ENCODE peak calls at places on chromosomes 4 and X, in six cellular contexts. W, J, P, Z, U and A are unnamed samples.

GRCh38 chrX:2262679-2263055 is 238.1 kb downstream of the DHRSX start:
- DNase-seq in W (no peak), J (no peak), P (no peak), Z (no peak), U (no peak), A (no peak)

GRCh38 chrX:154327026-154327820 is 31.6 kb downstream of the TKTL1 start:
- DNase-seq in W (no peak), J (peak), P (no peak), Z (no peak), U (no peak), A (no peak)

GRCh38 chr4:128658214-128658621 is 151.3 kb upstream of the JADE1 start:
- DNase-seq in W (no peak), J (no peak), P (no peak), Z (no peak), U (no peak), A (no peak)

GRCh38 chrX:134551365-134552095 is 91.6 kb downstream of the HPRT1 start:
- DNase-seq in W (peak), J (no peak), P (no peak), Z (no peak), U (no peak), A (peak)

GRCh38 chr4:16667464-16667863 is 231.0 kb downstream of the LDB2 start:
- DNase-seq in W (peak), J (no peak), P (no peak), Z (no peak), U (no peak), A (peak)

GRCh38 chr4:24559889-24560288 is 24.5 kb downstream of the DHX15 start:
- DNase-seq in W (peak), J (no peak), P (no peak), Z (no peak), U (no peak), A (no peak)

GRCh38 chrX:135000516-135000915 is 9.7 kb downstream of the SMIM10 start:
- DNase-seq in W (peak), J (no peak), P (no peak), Z (no peak), U (no peak), A (no peak)

GRCh38 chr4:7771056-7771455 is 168.6 kb downstream of the AFAP1 start:
- DNase-seq in W (no peak), J (no peak), P (no peak), Z (no peak), U (no peak), A (no peak)

GRCh38 chrX:115912372-115912897 is 258.1 kb upstream of the AGTR2 start:
- DNase-seq in W (no peak), J (no peak), P (no peak), Z (no peak), U (no peak), A (no peak)

GRCh38 chrX:129779747-129780146 is at the start of gene SASH3:
- DNase-seq in W (no peak), J (peak), P (peak), Z (peak), U (peak), A (no peak)

GRCh38 chr4:151231915-151232595 is 44.9 kb upstream of the PRSS48 start:
- DNase-seq in W (no peak), J (no peak), P (no peak), Z (no peak), U (no peak), A (no peak)

GRCh38 chr4:83561381-83561780 is 25.5 kb downstream of the GPAT3 start:
- DNase-seq in W (peak), J (no peak), P (peak), Z (peak), U (no peak), A (no peak)

GRCh38 chr4:150302553-150302952 is 224.3 kb downstream of the DCLK2 start:
- DNase-seq in W (peak), J (no peak), P (no peak), Z (peak), U (no peak), A (peak)

GRCh38 chrX:142593470-142593869 is 388.4 kb upstream of the MAGEC2 start:
- DNase-seq in W (no peak), J (no peak), P (no peak), Z (no peak), U (no peak), A (no peak)

GRCh38 chr4:2226261-2226660 is 15.7 kb downstream of the HAUS3 start:
- DNase-seq in W (no peak), J (no peak), P (no peak), Z (no peak), U (no peak), A (no peak)

GRCh38 chr4:95091272-95091671 is 333.5 kb downstream of the BMPR1B start:
- DNase-seq in W (peak), J (no peak), P (no peak), Z (no peak), U (no peak), A (peak)

GRCh38 chr4:152041304-152041703 is 280.5 kb upstream of the GATB start:
- DNase-seq in W (no peak), J (no peak), P (no peak), Z (no peak), U (no peak), A (no peak)

GRCh38 chrX:47637546-47638195 is 7.9 kb upstream of the CFP start:
- DNase-seq in W (no peak), J (no peak), P (peak), Z (no peak), U (peak), A (no peak)

GRCh38 chr4:95050980-95051688 is 293.4 kb downstream of the BMPR1B start:
- DNase-seq in W (no peak), J (no peak), P (peak), Z (no peak), U (no peak), A (no peak)

GRCh38 chr4:111016416-111016815 is 393.5 kb upstream of the PITX2 start:
- DNase-seq in W (no peak), J (no peak), P (no peak), Z (no peak), U (no peak), A (no peak)

GRCh38 chr4:85005865-85006377 is 39.4 kb upstream of the WDFY3 start:
- DNase-seq in W (peak), J (no peak), P (no peak), Z (peak), U (no peak), A (peak)

GRCh38 chrX:119174900-119175299 is 47.3 kb upstream of the KIAA1210 start:
- DNase-seq in W (no peak), J (no peak), P (no peak), Z (no peak), U (no peak), A (no peak)

GRCh38 chr4:163816494-163816893 is 322.0 kb downstream of the TMA16 start:
- DNase-seq in W (no peak), J (no peak), P (no peak), Z (no peak), U (no peak), A (no peak)

GRCh38 chrX:116246261-116246660 is 75.7 kb downstream of the AGTR2 start:
- DNase-seq in W (no peak), J (no peak), P (no peak), Z (no peak), U (no peak), A (no peak)

GRCh38 chr4:42302348-42302747 is 94.9 kb upstream of the SHISA3 start:
- DNase-seq in W (peak), J (no peak), P (peak), Z (no peak), U (no peak), A (no peak)

GRCh38 chr4:7499661-7500060 is 64.9 kb upstream of the PSAPL1 start:
- DNase-seq in W (no peak), J (no peak), P (no peak), Z (no peak), U (no peak), A (no peak)

GRCh38 chr4:141637565-141637964 is 1.2 kb downstream of the IL15 start:
- DNase-seq in W (no peak), J (no peak), P (no peak), Z (no peak), U (no peak), A (no peak)

GRCh38 chr4:11376571-11376970 is 52.1 kb downstream of the HS3ST1 start:
- DNase-seq in W (no peak), J (no peak), P (no peak), Z (no peak), U (no peak), A (no peak)

GRCh38 chrX:56947695-56948094 is 47.6 kb downstream of the SPIN3 start:
- DNase-seq in W (peak), J (no peak), P (no peak), Z (no peak), U (no peak), A (no peak)

GRCh38 chr4:119314356-119314755 is 7.6 kb downstream of the FABP2 start:
- DNase-seq in W (peak), J (peak), P (peak), Z (no peak), U (no peak), A (peak)

GRCh38 chr4:184136525-184136924 is 81.1 kb downstream of the ENPP6 start:
- DNase-seq in W (no peak), J (no peak), P (no peak), Z (no peak), U (no peak), A (no peak)

GRCh38 chrX:7261672-7262332 is 113.8 kb upstream of the PUDP start:
- DNase-seq in W (no peak), J (no peak), P (no peak), Z (no peak), U (no peak), A (no peak)

GRCh38 chr4:75686346-75686745 is 13.1 kb upstream of the G3BP2 start:
- DNase-seq in W (no peak), J (no peak), P (no peak), Z (no peak), U (no peak), A (no peak)

GRCh38 chr4:101355767-101356702 is 8.7 kb upstream of the PPP3CA start:
- DNase-seq in W (peak), J (no peak), P (no peak), Z (no peak), U (no peak), A (peak)
- H3K4me3 ChIP-seq in W (no peak), J (no peak), P (no peak), Z (no peak), U (no peak), A (no peak)

GRCh38 chr4:133839326-133839725 is 362.3 kb downstream of the PABPC4L start:
- DNase-seq in W (peak), J (no peak), P (no peak), Z (no peak), U (no peak), A (no peak)
- TF ChIP-seq CTCF in W (peak), J (no peak), P (no peak), Z (no peak), U (no peak), A (no peak)

GRCh38 chr4:28092610-28093009 is 1232.0 kb downstream of the STIM2 start:
- DNase-seq in W (no peak), J (no peak), P (no peak), Z (no peak), U (no peak), A (no peak)
- H3K4me3 ChIP-seq in W (no peak), J (no peak), P (no peak), Z (no peak), U (no peak), A (no peak)

DNA sequence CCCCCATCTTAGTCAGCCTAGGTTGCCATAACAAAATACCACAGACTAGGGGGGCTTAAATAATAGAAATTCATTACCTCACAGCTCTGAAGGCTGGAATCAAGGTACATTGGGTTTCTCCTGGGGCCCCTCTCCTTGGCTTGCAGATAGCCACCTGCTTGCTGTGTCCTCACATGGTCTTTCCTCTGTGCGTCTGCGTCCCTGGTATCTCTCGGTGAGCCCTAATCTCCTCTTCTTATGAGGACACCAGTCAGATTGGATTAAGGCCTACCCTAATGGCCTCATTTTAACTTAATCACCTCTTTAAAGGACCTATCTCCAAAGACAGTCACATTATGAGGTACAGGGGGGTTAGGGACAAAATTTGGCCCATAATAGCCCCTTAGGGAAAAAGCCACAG is 98.0 kb downstream of the SH3KBP1 start:
- DNase-seq in W (no peak), J (no peak), P (no peak), Z (no peak), U (no peak), A (no peak)
- TF ChIP-seq CTCF in W (no peak), J (no peak), P (no peak), Z (no peak), U (no peak), A (no peak)

DNA sequence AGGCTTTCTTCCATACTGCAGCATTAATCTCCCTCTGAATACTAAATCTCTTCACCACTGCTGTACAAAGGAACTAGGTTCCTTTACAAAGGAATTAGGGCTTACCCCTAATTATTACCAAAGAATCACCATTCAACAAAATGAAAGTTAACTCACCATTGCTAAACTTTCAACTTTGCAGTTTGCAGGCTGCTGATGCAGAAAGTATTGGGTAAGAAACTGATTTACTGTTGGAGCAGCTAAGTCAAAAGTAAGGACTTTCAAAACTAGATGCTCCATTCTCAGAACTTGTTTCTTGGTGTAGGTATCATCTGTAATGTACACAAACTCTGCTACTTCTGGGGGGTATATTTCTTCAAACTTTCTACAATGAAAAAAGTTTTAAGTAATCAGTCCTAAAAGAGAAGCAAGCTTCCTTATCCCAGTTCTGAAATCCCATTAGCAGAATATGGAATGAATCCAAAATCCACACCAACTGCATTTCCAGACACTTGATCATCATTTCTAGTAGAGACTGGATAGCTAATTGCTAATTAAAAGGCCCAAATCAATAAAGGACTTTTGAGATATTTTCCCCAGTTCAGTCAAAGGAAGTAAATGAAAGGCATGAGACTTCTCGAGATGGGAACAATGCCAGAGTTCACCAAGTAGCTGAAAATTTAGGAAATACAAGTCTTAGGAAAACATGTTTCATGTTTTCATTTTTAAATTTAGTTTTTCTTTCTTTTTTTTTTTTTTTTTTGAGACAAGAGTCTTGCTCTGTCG is 4.3 kb downstream of the CCNA2 start:
- DNase-seq in W (no peak), J (no peak), P (no peak), Z (no peak), U (no peak), A (no peak)
- H3K4me3 ChIP-seq in W (no peak), J (no peak), P (no peak), Z (no peak), U (no peak), A (no peak)

DNA sequence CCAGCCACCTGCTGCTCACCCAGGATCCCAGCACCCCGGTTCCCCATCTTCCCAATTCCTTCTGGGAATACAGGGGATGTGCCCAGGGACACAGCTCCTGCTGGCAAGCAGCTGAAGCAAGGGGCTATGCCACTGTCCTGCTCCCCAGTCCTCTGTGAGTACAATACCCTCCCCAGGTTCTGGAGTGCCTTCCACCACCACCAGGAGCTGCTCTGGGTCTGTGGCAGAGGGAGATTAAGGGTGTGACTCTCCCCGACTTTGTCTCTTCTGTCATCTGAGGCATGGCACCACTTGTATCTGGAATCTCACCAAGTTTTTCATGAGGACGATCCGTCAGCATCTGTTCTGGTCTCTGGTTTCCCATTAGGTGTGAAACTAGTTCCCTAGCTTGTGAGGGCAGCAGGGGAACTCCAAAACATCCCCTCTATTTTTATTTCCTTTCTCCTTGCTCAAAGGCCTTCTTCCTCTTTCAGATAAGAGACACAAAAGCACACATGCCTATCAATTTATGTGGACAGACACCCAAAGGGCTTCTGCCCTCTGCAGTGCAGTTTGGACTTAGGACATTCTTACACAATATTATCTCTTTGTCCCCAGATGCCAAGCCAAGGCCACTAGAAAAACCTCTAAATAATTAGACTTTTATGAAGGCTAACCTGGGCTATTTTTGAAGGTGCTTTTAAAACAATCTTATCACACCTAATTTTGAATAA is 26.8 kb downstream of the MGST2 start:
- DNase-seq in W (no peak), J (no peak), P (no peak), Z (no peak), U (no peak), A (no peak)
- TF ChIP-seq CTCF in W (peak), J (peak), P (no peak), Z (no peak), U (peak), A (peak)

GRCh38 chrX:19121898-19122640 is at the start of gene ADGRG2:
- DNase-seq in W (peak), J (no peak), P (peak), Z (no peak), U (peak), A (no peak)

GRCh38 chrX:19122641-19123009 is 357 bp upstream of the ADGRG2 start:
- DNase-seq in W (no peak), J (no peak), P (no peak), Z (no peak), U (no peak), A (no peak)

DNA sequence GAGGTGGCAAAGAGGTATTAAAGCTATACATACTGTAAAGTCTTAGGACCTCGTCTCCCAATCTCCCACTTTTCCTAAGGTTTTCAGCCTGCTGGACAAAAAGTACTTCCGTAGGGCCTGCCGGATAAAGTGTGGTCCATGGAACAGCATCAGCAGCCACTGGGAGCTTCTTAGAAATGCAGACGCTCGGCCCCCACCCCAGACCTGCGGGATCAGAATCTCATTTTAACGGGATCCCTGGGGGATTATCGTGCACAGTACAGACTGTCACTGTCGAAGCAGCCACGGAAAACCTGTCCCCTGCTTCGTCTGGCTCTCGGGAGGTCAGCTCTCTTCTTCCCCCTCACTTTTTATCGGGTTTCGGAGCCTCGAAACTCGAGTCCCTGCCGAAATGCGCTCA is 802 bp downstream of the ADGRG2 start:
- DNase-seq in W (no peak), J (no peak), P (no peak), Z (no peak), U (no peak), A (no peak)
- H3K4me3 ChIP-seq in W (no peak), J (peak), P (no peak), Z (no peak), U (peak), A (peak)

DNA sequence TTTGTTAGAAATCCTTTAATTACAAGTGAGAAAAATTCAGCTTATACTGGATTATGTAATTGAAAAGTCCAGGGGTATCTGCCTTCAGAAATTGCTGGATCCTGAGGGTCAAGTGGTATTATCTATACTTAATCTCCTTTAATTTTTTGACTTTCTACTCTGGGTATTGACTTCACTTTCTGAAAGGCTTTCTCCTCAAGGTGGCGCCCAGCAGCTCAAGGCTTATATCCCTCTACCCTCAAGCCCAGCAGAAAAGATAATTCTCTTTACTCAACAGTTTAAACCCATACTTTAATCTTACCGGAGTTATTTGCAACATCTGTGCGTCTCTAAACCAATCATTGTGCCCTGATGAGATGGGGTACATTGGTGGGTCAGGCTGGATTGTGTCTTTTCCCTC is 129.5 kb downstream of the LARP7 start:
- DNase-seq in W (peak), J (no peak), P (peak), Z (peak), U (no peak), A (peak)
- TF ChIP-seq CTCF in W (peak), J (no peak), P (peak), Z (no peak), U (no peak), A (peak)

DNA sequence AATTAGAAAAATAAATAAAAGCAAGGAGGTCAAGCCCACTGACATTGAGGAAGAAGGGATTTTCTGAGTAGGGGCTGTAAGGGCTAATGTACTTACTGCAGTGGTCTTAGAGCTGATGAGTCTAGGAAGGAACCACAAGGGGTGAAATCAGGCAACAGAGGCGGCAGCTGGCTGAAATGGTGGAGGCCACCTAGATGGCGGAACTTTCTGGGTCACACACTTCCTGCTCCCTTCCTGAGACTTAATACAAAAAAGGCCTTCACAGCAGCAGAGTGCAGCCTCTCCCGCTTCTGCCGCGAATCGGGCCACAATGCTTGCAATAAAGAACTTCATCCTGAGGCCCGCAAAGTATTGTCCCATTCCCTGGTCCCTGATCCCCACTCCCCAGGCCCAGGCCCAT is 15.4 kb downstream of the SNX12 start:
- DNase-seq in W (no peak), J (no peak), P (no peak), Z (no peak), U (no peak), A (no peak)
- H3K4me3 ChIP-seq in W (no peak), J (no peak), P (no peak), Z (no peak), U (peak), A (peak)